ENCODE peak calls at places on chromosomes 7 and 10, in ten cellular contexts. Y is ELR; P is retina; J is HTR-8/SVneo; X is PC-3; U is midbrain; A is GM03348; N is ACHN; O is naive thymus-derived CD8-positive, alpha-beta T cell; H is skeletal muscle cell. F is an unnamed sample.

GRCh38 chr7:70384891-70385290 is 747.1 kb upstream of the GALNT17 start:
- DNase-seq in X (no peak), P (no peak), O (no peak), U (no peak), N (peak; percentile 77), Y (no peak), A (peak; percentile 79), J (no peak), H (peak; percentile 51), F (no peak)

GRCh38 chr10:45433716-45434469 is 59.9 kb downstream of the ALOX5 start:
- DNase-seq in A (no peak), P (no peak), H (no peak), N (no peak), O (no peak), J (no peak), Y (no peak), X (no peak), U (no peak), F (no peak)

GRCh38 chr7:138116156-138116555 is 39.9 kb downstream of the AKR1D1 start:
- DNase-seq in Y (peak; percentile 47), J (peak; percentile 39), N (peak; percentile 72), U (no peak), O (no peak), P (no peak), X (peak; percentile 68), H (no peak), A (peak; percentile 13), F (no peak)

GRCh38 chr7:192701-193536 is 548 bp downstream of the FAM20C start:
- DNase-seq in Y (peak; percentile 53), U (no peak), N (peak; percentile 30), X (no peak), P (no peak), J (no peak), H (no peak), A (no peak), O (no peak), F (no peak)

GRCh38 chr10:31724296-31724695 is 204.3 kb downstream of the ARHGAP12 start:
- DNase-seq in U (no peak), H (no peak), J (no peak), O (no peak), Y (no peak), P (no peak), X (no peak), N (no peak), A (no peak), F (no peak)

GRCh38 chr7:74291535-74291934 is 2.3 kb downstream of the CLIP2 start:
- DNase-seq in A (no peak), J (no peak), O (no peak), N (no peak), U (no peak), X (no peak), P (no peak), H (no peak), Y (no peak), F (no peak)

GRCh38 chr7:17233643-17234397 is 64.6 kb upstream of the AHR start:
- DNase-seq in A (no peak), N (peak; percentile 73), H (no peak), O (no peak), P (no peak), X (peak; percentile 12), J (no peak), U (no peak), Y (peak; percentile 47), F (no peak)

GRCh38 chr7:96026606-96027005 is 254.3 kb downstream of the DYNC1I1 start:
- DNase-seq in X (peak; percentile 26), H (no peak), U (no peak), Y (no peak), N (no peak), O (no peak), P (no peak), J (no peak), A (peak; percentile 25), F (no peak)

GRCh38 chr7:96449094-96449493 is 127.2 kb upstream of the SLC25A13 start:
- DNase-seq in J (no peak), N (no peak), Y (no peak), H (no peak), O (no peak), U (no peak), A (no peak), P (no peak), X (no peak), F (no peak)

F was measured in HT-29.